ENCODE peak calls at places on chromosome 16, in ten cellular contexts. M is pancreas; K is small intestine; C is tibial nerve; P is PC-3; T is esophagus squamous epithelium; H is CD4-positive, alpha-beta memory T cell; G is Peyer's patch; S is cardiac muscle cell; D is colonic mucosa. J is an unnamed sample.
A peak's percentile ranks its signal among the peaks of the same experiment; 100 is the strongest.

GRCh38 chr16:84062734-84063640 is 20.4 kb upstream of the SLC38A8 start:
- DNase-seq in M (peak; percentile 57), K (peak; percentile 65), C (peak; percentile 57), P (peak; percentile 69), T (no peak), H (peak; percentile 52), G (peak; percentile 45), S (peak; percentile 88), D (peak; percentile 69), J (peak; percentile 67)

GRCh38 chr16:2969545-2970521 is 685 bp downstream of the PAQR4 start:
- DNase-seq in M (peak; percentile 74), K (peak; percentile 51), C (no peak), P (peak; percentile 66), T (no peak), H (peak; percentile 57), G (peak; percentile 61), S (peak; percentile 65), D (peak; percentile 73), J (peak; percentile 43)

GRCh38 chr16:22161999-22162657 is at the start of gene SDR42E2:
- DNase-seq in M (peak; percentile 16), K (peak; percentile 45), C (no peak), P (no peak), T (no peak), H (peak; percentile 29), G (no peak), S (peak; percentile 35), D (peak; percentile 40), J (no peak)

GRCh38 chr16:28012031-28012445 is 51.5 kb downstream of the GSG1L start:
- DNase-seq in M (no peak), K (no peak), C (no peak), P (no peak), T (no peak), H (no peak), G (no peak), S (peak; percentile 8), D (no peak), J (no peak)

GRCh38 chr16:67936124-67936875 is at the start of gene PSMB10:
- DNase-seq in M (peak; percentile 55), K (no peak), C (no peak), P (no peak), T (peak; percentile 35), H (no peak), G (no peak), S (peak; percentile 55), D (peak; percentile 83), J (no peak)

GRCh38 chr16:590875-591200 is 972 bp downstream of the RAB40C start:
- DNase-seq in M (no peak), K (no peak), C (no peak), P (no peak), T (no peak), H (no peak), G (no peak), S (no peak), D (no peak), J (no peak)

GRCh38 chr16:29808219-29808900 is 2.0 kb downstream of the MAZ start:
- DNase-seq in M (peak; percentile 37), K (no peak), C (no peak), P (no peak), T (no peak), H (no peak), G (no peak), S (no peak), D (peak; percentile 49), J (no peak)

GRCh38 chr16:68427649-68428303 is 20.5 kb downstream of the SMPD3 start:
- DNase-seq in M (no peak), K (no peak), C (no peak), P (no peak), T (no peak), H (no peak), G (no peak), S (no peak), D (no peak), J (no peak)

GRCh38 chr16:86584726-86585721 is 6.7 kb downstream of the FOXL1 start:
- DNase-seq in M (no peak), K (no peak), C (no peak), P (peak; percentile 84), T (no peak), H (no peak), G (no peak), S (no peak), D (no peak), J (no peak)

GRCh38 chr16:79169239-79169638 is 431.3 kb downstream of the MAF start:
- DNase-seq in M (no peak), K (no peak), C (no peak), P (no peak), T (no peak), H (no peak), G (no peak), S (no peak), D (no peak), J (no peak)

GRCh38 chr16:2912330-2913199 is 834 bp downstream of the FLYWCH1 start:
- DNase-seq in M (no peak), K (peak; percentile 29), C (no peak), P (peak; percentile 25), T (no peak), H (no peak), G (peak; percentile 39), S (peak; percentile 44), D (peak; percentile 47), J (no peak)

GRCh38 chr16:67674851-67675578 is 8.4 kb downstream of the C16orf86 start:
- DNase-seq in M (no peak), K (peak; percentile 74), C (no peak), P (no peak), T (no peak), H (no peak), G (no peak), S (no peak), D (no peak), J (no peak)

GRCh38 chr16:23905027-23905426 is 69.2 kb downstream of the PRKCB start:
- DNase-seq in M (no peak), K (no peak), C (no peak), P (peak; percentile 11), T (no peak), H (no peak), G (no peak), S (peak; percentile 84), D (no peak), J (no peak)

GRCh38 chr16:50692999-50693781 is at the start of gene NOD2:
- DNase-seq in M (no peak), K (no peak), C (no peak), P (no peak), T (no peak), H (peak; percentile 47), G (no peak), S (peak; percentile 32), D (no peak), J (no peak)
- H3K27ac ChIP-seq in M (no peak within 1 kb of the TSS), K (no peak within 1 kb of the TSS), C (no peak within 1 kb of the TSS), P (no peak within 1 kb of the TSS), T (peak within 1 kb of the TSS; percentile 83), H (peak within 1 kb of the TSS; percentile 63), G (no peak within 1 kb of the TSS), S (no peak within 1 kb of the TSS), D (no peak within 1 kb of the TSS), J (no peak within 1 kb of the TSS)

DNA sequence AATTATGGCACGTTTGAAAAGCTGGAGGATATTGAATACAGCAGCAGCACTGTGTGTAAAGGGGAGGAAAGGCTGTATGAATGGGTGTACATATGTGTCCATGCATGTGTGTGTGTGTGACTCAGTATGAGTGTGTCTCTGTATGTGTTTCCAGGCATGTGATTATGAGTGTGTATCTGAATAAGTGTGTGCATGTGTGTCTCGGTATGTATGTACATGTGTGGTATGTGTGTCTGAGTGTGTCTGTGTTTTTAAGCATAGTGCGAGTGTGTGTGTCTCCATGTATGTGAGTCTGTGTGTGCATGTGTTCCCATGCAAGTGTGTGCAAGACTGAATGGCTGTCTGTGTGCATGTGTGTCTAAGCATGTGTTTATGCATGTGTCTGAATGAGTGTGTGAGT is 259.1 kb upstream of the XYLT1 start:
- DNase-seq in M (no peak), K (no peak), C (no peak), P (no peak), T (no peak), H (no peak), G (no peak), S (no peak), D (no peak), J (no peak)
- H3K27ac ChIP-seq in M (no peak overlapping the region), K (no peak overlapping the region), C (no peak overlapping the region), P (no peak overlapping the region), T (no peak overlapping the region), H (no peak overlapping the region), G (no peak overlapping the region), S (no peak overlapping the region), D (no peak overlapping the region), J (no peak overlapping the region)

DNA sequence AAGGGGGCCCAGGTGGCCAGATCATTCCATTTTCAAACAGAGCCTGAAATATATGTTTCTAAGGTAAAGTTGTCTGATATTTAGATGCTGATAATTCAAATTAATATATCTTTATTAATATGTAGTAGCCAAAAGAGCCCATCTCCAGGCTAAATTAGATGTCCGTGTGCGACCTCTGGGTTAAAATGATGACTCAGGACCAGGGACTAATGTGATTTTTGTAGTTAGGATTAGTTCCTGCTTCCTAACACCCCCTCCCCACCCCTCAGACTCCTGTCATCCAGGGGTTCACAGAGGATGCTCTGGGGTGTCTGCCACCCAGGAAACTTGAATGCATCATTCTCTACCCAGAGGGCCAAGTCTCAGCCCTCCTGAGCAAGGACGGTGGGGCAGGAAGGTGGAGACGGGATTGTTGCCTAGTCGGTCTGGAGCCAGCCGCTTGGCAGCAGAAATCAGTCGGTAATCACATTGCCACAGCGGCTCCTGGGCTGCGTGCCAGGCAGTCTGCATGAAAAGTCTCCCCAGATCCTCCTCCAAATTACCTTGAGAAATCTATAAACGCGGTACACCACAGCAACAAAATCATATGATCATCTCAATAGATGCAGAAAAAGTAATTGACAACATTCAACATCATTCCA is 29.8 kb downstream of the CNGB1 start:
- DNase-seq in M (peak; percentile 73), K (peak; percentile 7), C (peak; percentile 26), P (peak; percentile 39), T (no peak), H (no peak), G (no peak), S (no peak), D (peak; percentile 34), J (no peak)
- H3K27ac ChIP-seq in M (no peak overlapping the region), K (no peak overlapping the region), C (no peak overlapping the region), P (no peak overlapping the region), T (no peak overlapping the region), H (no peak overlapping the region), G (no peak overlapping the region), S (no peak overlapping the region), D (no peak overlapping the region), J (no peak overlapping the region)

GRCh38 chr16:70760221-70760620 is 40.7 kb downstream of the VAC14 start:
- DNase-seq in M (no peak), K (no peak), C (no peak), P (no peak), T (no peak), H (no peak), G (no peak), S (no peak), D (no peak), J (no peak)

GRCh38 chr16:70758786-70759185 is 42.2 kb downstream of the VAC14 start:
- DNase-seq in M (no peak), K (no peak), C (no peak), P (no peak), T (no peak), H (no peak), G (no peak), S (no peak), D (no peak), J (no peak)

GRCh38 chr16:70757183-70757582 is 43.8 kb downstream of the VAC14 start:
- DNase-seq in M (no peak), K (no peak), C (no peak), P (no peak), T (no peak), H (no peak), G (no peak), S (no peak), D (peak; percentile 12), J (peak; percentile 15)

GRCh38 chr16:70761656-70762055 is 39.3 kb downstream of the VAC14 start:
- DNase-seq in M (no peak), K (no peak), C (no peak), P (no peak), T (no peak), H (no peak), G (no peak), S (no peak), D (no peak), J (no peak)

GRCh38 chr16:70759666-70760065 is 41.3 kb downstream of the VAC14 start:
- DNase-seq in M (no peak), K (no peak), C (no peak), P (no peak), T (no peak), H (no peak), G (no peak), S (no peak), D (no peak), J (no peak)
- H3K27ac ChIP-seq in M (no peak overlapping the region), K (peak overlapping the region; percentile 85), C (no peak overlapping the region), P (no peak overlapping the region), T (peak overlapping the region; percentile 79), H (no peak overlapping the region), G (no peak overlapping the region), S (no peak overlapping the region), D (peak overlapping the region; percentile 40), J (no peak overlapping the region)

J was measured in substantia nigra.